ENCODE peak calls at places on chromosomes 12 and 14, in six cellular contexts. P is IMR-90, B is GM23248, J is PC-3, S is hepatocyte, N is fibroblast of lung. D is an unnamed sample.

GRCh38 chr14:51969852-51970251 is 19.5 kb upstream of the RTRAF start:
- DNase-seq in P (no peak), B (no peak), J (no peak), S (no peak), N (no peak), D (no peak)

GRCh38 chr14:66069830-66070541 is 416.2 kb upstream of the CCDC196 start:
- DNase-seq in P (no peak), B (peak; percentile 36), J (peak; percentile 48), S (no peak), N (peak; percentile 61), D (no peak)

GRCh38 chr12:11778703-11779102 is 129.2 kb downstream of the ETV6 start:
- DNase-seq in P (no peak), B (no peak), J (no peak), S (no peak), N (no peak), D (no peak)

GRCh38 chr12:27981874-27982273 is 9.3 kb upstream of the PTHLH start:
- DNase-seq in P (peak; percentile 61), B (peak; percentile 81), J (peak; percentile 100), S (no peak), N (peak; percentile 81), D (no peak)

GRCh38 chr12:57087689-57088441 is 1.0 kb upstream of the NAB2 start:
- DNase-seq in P (peak; percentile 98), B (peak; percentile 95), J (peak; percentile 92), S (peak; percentile 96), N (peak; percentile 97), D (peak; percentile 90)

GRCh38 chr14:77761205-77761931 is 412 bp upstream of the SNW1 start:
- DNase-seq in P (peak; percentile 36), B (peak; percentile 79), J (peak; percentile 39), S (peak; percentile 11), N (peak; percentile 92), D (peak; percentile 96)

GRCh38 chr12:46661161-46661845 is 164.5 kb downstream of the SLC38A4 start:
- DNase-seq in P (peak; percentile 95), B (peak; percentile 87), J (peak; percentile 80), S (peak; percentile 75), N (peak; percentile 91), D (peak; percentile 39)

GRCh38 chr12:55824726-55825125 is 4.7 kb downstream of the DNAJC14 start:
- DNase-seq in P (no peak), B (no peak), J (no peak), S (no peak), N (no peak), D (no peak)

GRCh38 chr12:123655420-123655819 is 15.5 kb upstream of the TCTN2 start:
- DNase-seq in P (no peak), B (no peak), J (no peak), S (no peak), N (no peak), D (no peak)

GRCh38 chr14:89618309-89618708 is 201.3 kb upstream of the FOXN3 start:
- DNase-seq in P (no peak), B (peak; percentile 64), J (peak; percentile 11), S (peak; percentile 23), N (peak; percentile 24), D (no peak)

GRCh38 chr14:28294834-28295440 is 471.6 kb upstream of the FOXG1 start:
- DNase-seq in P (no peak), B (peak; percentile 2), J (peak; percentile 60), S (peak; percentile 61), N (peak; percentile 63), D (no peak)

GRCh38 chr14:25537846-25538455 is 488.0 kb upstream of the STXBP6 start:
- DNase-seq in P (no peak), B (peak; percentile 3), J (peak; percentile 29), S (peak; percentile 68), N (no peak), D (peak; percentile 25)

GRCh38 chr12:13404111-13404628 is 207.6 kb downstream of the EMP1 start:
- DNase-seq in P (no peak), B (no peak), J (no peak), S (no peak), N (no peak), D (no peak)

GRCh38 chr14:67668559-67668958 is 5.9 kb downstream of the VTI1B start:
- DNase-seq in P (no peak), B (no peak), J (no peak), S (no peak), N (no peak), D (no peak)

GRCh38 chr14:72565200-72565599 is 328.7 kb downstream of the DPF3 start:
- DNase-seq in P (no peak), B (peak; percentile 41), J (no peak), S (no peak), N (no peak), D (no peak)

GRCh38 chr14:44497148-44497547 is 9.9 kb downstream of the FSCB start:
- DNase-seq in P (no peak), B (no peak), J (no peak), S (no peak), N (no peak), D (no peak)
- H3K4me2 ChIP-seq in P (no peak overlapping the region), B (no peak overlapping the region), J (no peak overlapping the region), S (no peak overlapping the region), N (no peak overlapping the region), D (no peak overlapping the region)

DNA sequence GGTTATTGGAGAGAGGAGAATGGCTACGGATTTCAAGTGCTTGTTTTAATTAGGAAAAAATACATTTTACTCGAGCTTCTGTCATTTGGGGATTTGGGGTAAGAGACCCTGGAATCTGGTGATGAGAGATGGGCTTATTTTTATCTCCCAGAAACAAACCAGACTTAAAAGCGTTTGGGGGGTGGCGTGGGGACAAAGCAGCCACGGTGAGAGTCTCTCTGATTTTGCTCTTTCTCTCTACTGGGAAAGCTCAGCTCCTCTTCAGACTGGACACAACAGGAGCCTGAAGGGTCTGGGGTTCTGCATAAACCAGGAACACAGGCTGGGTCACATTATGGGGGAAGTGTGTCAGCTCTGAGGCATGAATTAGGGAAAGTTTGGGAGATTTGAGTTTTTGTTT is 3.8 kb downstream of the VSX2 start:
- DNase-seq in P (no peak), B (no peak), J (no peak), S (no peak), N (no peak), D (no peak)
- H3K27me3 ChIP-seq in P (peaks cover 100% of the 10 kb centered on the region), B (peaks cover 96% of the 10 kb centered on the region), J (peaks cover 44% of the 10 kb centered on the region), S (peaks cover 99% of the 10 kb centered on the region), N (peaks cover 69% of the 10 kb centered on the region), D (peaks cover 68% of the 10 kb centered on the region)

GRCh38 chr12:78562358-78563205 is 302.0 kb upstream of the SYT1 start:
- DNase-seq in P (peak; percentile 2), B (peak; percentile 30), J (peak; percentile 44), S (no peak), N (no peak), D (no peak)

GRCh38 chr12:78556651-78557050 is 307.9 kb upstream of the SYT1 start:
- DNase-seq in P (no peak), B (no peak), J (no peak), S (no peak), N (no peak), D (no peak)

GRCh38 chr12:78559441-78559840 is 305.1 kb upstream of the SYT1 start:
- DNase-seq in P (peak; percentile 6), B (peak; percentile 17), J (no peak), S (no peak), N (peak; percentile 79), D (no peak)

GRCh38 chr12:78555802-78556201 is 308.8 kb upstream of the SYT1 start:
- DNase-seq in P (no peak), B (peak; percentile 7), J (no peak), S (no peak), N (peak; percentile 70), D (no peak)

GRCh38 chr12:78560633-78561032 is 303.9 kb upstream of the SYT1 start:
- DNase-seq in P (no peak), B (no peak), J (no peak), S (no peak), N (no peak), D (no peak)
- H3K4me2 ChIP-seq in P (no peak overlapping the region), B (no peak overlapping the region), J (no peak overlapping the region), S (no peak overlapping the region), N (no peak overlapping the region), D (no peak overlapping the region)

GRCh38 chr12:64825143-64826011 is 930 bp downstream of the TBC1D30 start:
- DNase-seq in P (no peak), B (no peak), J (no peak), S (no peak), N (no peak), D (no peak)

GRCh38 chr12:64826234-64826633 is 1.8 kb downstream of the TBC1D30 start:
- DNase-seq in P (peak; percentile 45), B (peak; percentile 61), J (no peak), S (peak; percentile 78), N (peak; percentile 59), D (no peak)

GRCh38 chr12:64824500-64825142 is at the start of gene TBC1D30:
- DNase-seq in P (peak; percentile 2), B (peak; percentile 45), J (peak; percentile 52), S (peak; percentile 37), N (peak; percentile 22), D (peak; percentile 46)

GRCh38 chr12:64824130-64824499 is 332 bp upstream of the TBC1D30 start:
- DNase-seq in P (no peak), B (no peak), J (no peak), S (no peak), N (no peak), D (no peak)

GRCh38 chr12:64828713-64829112 is 4.3 kb downstream of the TBC1D30 start:
- DNase-seq in P (no peak), B (no peak), J (no peak), S (no peak), N (no peak), D (no peak)
- H3K27me3 ChIP-seq in P (peaks cover 34% of the 10 kb centered on the region), B (peaks cover 45% of the 10 kb centered on the region), J (no peaks in the 10 kb centered on the region), S (peaks cover 52% of the 10 kb centered on the region), N (peaks cover 29% of the 10 kb centered on the region), D (no peaks in the 10 kb centered on the region)

GRCh38 chr12:67444542-67444941 is 175.4 kb downstream of the CAND1 start:
- DNase-seq in P (no peak), B (no peak), J (no peak), S (no peak), N (no peak), D (no peak)

GRCh38 chr12:67442896-67443295 is 173.7 kb downstream of the CAND1 start:
- DNase-seq in P (no peak), B (no peak), J (no peak), S (no peak), N (no peak), D (no peak)

GRCh38 chr12:67439611-67440010 is 170.5 kb downstream of the CAND1 start:
- DNase-seq in P (no peak), B (no peak), J (no peak), S (no peak), N (no peak), D (no peak)

GRCh38 chr12:67441736-67442346 is 172.7 kb downstream of the CAND1 start:
- DNase-seq in P (peak; percentile 77), B (peak; percentile 90), J (peak; percentile 82), S (peak; percentile 91), N (peak; percentile 65), D (no peak)

GRCh38 chr12:67442347-67442841 is 173.2 kb downstream of the CAND1 start:
- DNase-seq in P (no peak), B (no peak), J (no peak), S (no peak), N (no peak), D (no peak)
- H3K4me2 ChIP-seq in P (no peak overlapping the region), B (no peak overlapping the region), J (no peak overlapping the region), S (no peak overlapping the region), N (no peak overlapping the region), D (no peak overlapping the region)